ENCODE peak calls at places on chromosomes 6 and 20, in eight cellular contexts. W, O, T, S, N, K, G and X are unnamed samples.

GRCh38 chr6:148998704-148999103 is 251.9 kb downstream of the UST start:
- DNase-seq in T (peak), N (no peak), K (no peak), W (peak), O (no peak), G (no peak), S (no peak), X (no peak)

GRCh38 chr20:53291548-53291947 is 302.1 kb downstream of the ZNF217 start:
- DNase-seq in N (peak), S (no peak), W (peak), K (no peak), T (no peak), O (peak), G (no peak), X (no peak)

GRCh38 chr6:122563364-122564052 is 46.7 kb upstream of the PKIB start:
- DNase-seq in W (no peak), S (no peak), G (no peak), O (peak), N (peak), T (no peak), K (no peak), X (no peak)

GRCh38 chr20:45359406-45360148 is 3.4 kb upstream of the SYS1 start:
- DNase-seq in W (no peak), T (peak), O (no peak), K (no peak), G (no peak), S (peak), N (no peak), X (no peak)

GRCh38 chr20:7744411-7744810 is 195.8 kb downstream of the HAO1 start:
- DNase-seq in G (no peak), N (no peak), K (no peak), W (no peak), O (peak), S (no peak), T (peak), X (no peak)

GRCh38 chr6:13923527-13924145 is 1.1 kb upstream of the RNF182 start:
- DNase-seq in G (no peak), K (no peak), S (no peak), O (peak), T (peak), N (no peak), W (no peak), X (no peak)

GRCh38 chr6:132456700-132457143 is 55.4 kb upstream of the MOXD1 start:
- DNase-seq in G (peak), O (peak), W (no peak), K (peak), N (no peak), S (peak), T (no peak), X (peak)

GRCh38 chr20:23497458-23498026 is 6.6 kb downstream of the CST8 start:
- DNase-seq in N (no peak), K (no peak), T (no peak), G (no peak), W (no peak), O (no peak), S (no peak), X (no peak)

GRCh38 chr20:31606928-31607639 is 2.0 kb downstream of the ID1 start:
- DNase-seq in N (peak), S (peak), T (peak), O (peak), G (no peak), K (peak), W (peak), X (peak)

GRCh38 chr6:138088307-138088744 is 18.9 kb downstream of the PERP start:
- DNase-seq in W (no peak), S (peak), N (no peak), G (no peak), K (no peak), O (peak), T (peak), X (no peak)

GRCh38 chr6:83518946-83519489 is 6.7 kb downstream of the PRSS35 start:
- DNase-seq in N (peak), W (no peak), T (peak), K (no peak), O (peak), S (no peak), G (no peak), X (no peak)

GRCh38 chr6:100633096-100633766 is 168.5 kb upstream of the SIM1 start:
- DNase-seq in O (peak), G (no peak), S (no peak), T (peak), N (no peak), K (no peak), W (no peak), X (no peak)

GRCh38 chr6:117237561-117237960 is 27.8 kb upstream of the VGLL2 start:
- DNase-seq in N (no peak), T (peak), S (no peak), O (no peak), K (no peak), G (no peak), W (no peak), X (no peak)

GRCh38 chr20:50038574-50038991 is 55.8 kb downstream of the SNAI1 start:
- DNase-seq in W (no peak), G (no peak), S (no peak), N (no peak), O (no peak), K (no peak), T (no peak), X (no peak)

GRCh38 chr20:62662422-62662821 is 20.1 kb downstream of the SLCO4A1 start:
- DNase-seq in O (no peak), W (no peak), N (no peak), S (no peak), K (no peak), T (peak), G (no peak), X (no peak)

GRCh38 chr6:56148488-56149190 is 98.7 kb downstream of the COL21A1 start:
- DNase-seq in G (no peak), S (no peak), W (no peak), O (no peak), K (no peak), T (peak), N (no peak), X (no peak)

GRCh38 chr20:58022711-58023110 is 205.7 kb downstream of the ANKRD60 start:
- DNase-seq in O (no peak), N (no peak), T (no peak), W (no peak), K (no peak), G (no peak), S (no peak), X (no peak)

GRCh38 chr6:68237205-68237604 is 397.9 kb upstream of the ADGRB3 start:
- DNase-seq in S (no peak), W (no peak), K (no peak), O (no peak), N (no peak), T (no peak), G (no peak), X (no peak)

GRCh38 chr6:20630136-20630535 is 95.9 kb downstream of the CDKAL1 start:
- DNase-seq in S (no peak), T (no peak), O (peak), G (no peak), N (peak), K (no peak), W (peak), X (no peak)

GRCh38 chr20:39825950-39826349 is 863.1 kb downstream of the MAFB start:
- DNase-seq in T (peak), N (no peak), S (no peak), K (no peak), O (no peak), G (no peak), W (no peak), X (no peak)

GRCh38 chr20:49447946-49448809 is 34.3 kb downstream of the KCNB1 start:
- DNase-seq in G (no peak), W (no peak), O (peak), K (no peak), N (no peak), T (no peak), S (no peak), X (no peak)

GRCh38 chr6:111714403-111715270 is 109.0 kb upstream of the TRAF3IP2 start:
- DNase-seq in S (no peak), W (no peak), N (no peak), O (no peak), G (no peak), T (no peak), K (no peak), X (no peak)

GRCh38 chr6:111086685-111087084 is 618 bp upstream of the SLC16A10 start:
- DNase-seq in T (no peak), O (no peak), S (no peak), K (no peak), G (no peak), W (no peak), N (no peak), X (no peak)

GRCh38 chr6:40936810-40937209 is 102.2 kb downstream of the UNC5CL start:
- DNase-seq in G (no peak), W (no peak), O (no peak), K (no peak), T (peak), S (no peak), N (no peak), X (no peak)

GRCh38 chr6:154071236-154071635 is 32.2 kb downstream of the OPRM1 start:
- DNase-seq in O (no peak), S (no peak), G (no peak), N (no peak), K (no peak), W (no peak), T (no peak), X (no peak)

GRCh38 chr6:33950891-33951889 is 147.4 kb upstream of the MLN start:
- DNase-seq in S (no peak), N (no peak), G (no peak), W (no peak), O (no peak), K (peak), T (no peak), X (no peak)

GRCh38 chr20:44734938-44735337 is 10.7 kb upstream of the KCNK15 start:
- DNase-seq in G (no peak), S (no peak), K (no peak), O (peak), N (peak), T (peak), W (no peak), X (no peak)

GRCh38 chr6:108492131-108492766 is 68.5 kb upstream of the FOXO3 start:
- DNase-seq in G (peak), S (no peak), T (peak), W (no peak), N (peak), K (no peak), O (peak), X (no peak)

GRCh38 chr6:161361529-161361928 is 87.7 kb upstream of the AGPAT4 start:
- DNase-seq in T (no peak), O (no peak), S (no peak), K (no peak), W (no peak), N (no peak), G (no peak), X (no peak)

GRCh38 chr20:55269913-55270312 is 735.4 kb downstream of the CBLN4 start:
- DNase-seq in O (no peak), K (no peak), S (no peak), W (no peak), T (peak), N (no peak), G (no peak), X (no peak)

GRCh38 chr6:150334790-150335783 is 33.7 kb upstream of the IYD start:
- DNase-seq in N (peak), G (peak), T (peak), O (peak), W (no peak), K (no peak), S (peak), X (no peak)

GRCh38 chr6:27814665-27815424 is 97.4 kb downstream of the OR2B2 start:
- DNase-seq in K (no peak), S (peak), W (peak), O (peak), T (peak), G (no peak), N (peak), X (no peak)

GRCh38 chr20:60211618-60212463 is 253.6 kb downstream of the CDH26 start:
- DNase-seq in K (no peak), O (no peak), G (no peak), T (no peak), W (no peak), S (no peak), N (no peak), X (no peak)
- H3K27ac ChIP-seq in K (no peak), O (no peak), G (no peak), T (no peak), W (no peak), S (no peak), N (no peak), X (no peak)

GRCh38 chr6:46684771-46685170 is 2.9 kb upstream of the TDRD6 start:
- DNase-seq in T (peak), W (no peak), S (no peak), K (no peak), N (no peak), G (no peak), O (no peak), X (no peak)
- H3K27ac ChIP-seq in T (peak), W (no peak), S (no peak), K (no peak), N (no peak), G (no peak), O (no peak), X (no peak)

DNA sequence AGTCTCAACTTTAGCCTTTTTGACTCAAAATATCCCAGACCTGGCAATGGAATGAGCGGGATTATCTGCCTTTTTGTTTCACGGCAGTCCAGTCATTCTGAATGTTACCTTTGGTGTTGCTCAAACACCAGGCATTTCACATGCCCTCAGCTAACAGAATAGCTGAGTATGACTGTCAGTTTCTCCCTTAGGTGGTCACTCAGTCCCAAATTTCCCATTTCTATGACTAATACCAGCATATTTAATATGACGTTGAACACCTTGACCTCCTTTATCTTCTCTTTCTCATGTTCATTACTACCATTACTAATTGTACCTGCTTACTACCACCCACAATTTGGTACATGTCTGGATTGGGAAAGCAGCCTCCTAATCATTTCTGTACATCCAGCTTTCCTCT is 65.2 kb downstream of the EDN1 start:
- DNase-seq in T (no peak), K (no peak), O (no peak), G (no peak), N (no peak), W (no peak), S (no peak), X (no peak)
- H3K27ac ChIP-seq in T (no peak), K (no peak), O (no peak), G (no peak), N (peak), W (no peak), S (no peak), X (peak)

GRCh38 chr6:3162067-3162497 is 4.7 kb upstream of the TUBB2A start:
- DNase-seq in N (peak), W (no peak), K (no peak), T (no peak), S (no peak), O (peak), G (no peak), X (no peak)

GRCh38 chr6:3157151-3157933 is at the start of gene TUBB2A:
- DNase-seq in K (peak), O (peak), S (peak), G (peak), N (peak), T (peak), W (peak), X (peak)

GRCh38 chr6:3162565-3163247 is 5.4 kb upstream of the TUBB2A start:
- DNase-seq in G (peak), N (peak), K (peak), T (peak), O (peak), W (peak), S (peak), X (peak)

GRCh38 chr6:3163248-3163594 is 5.9 kb upstream of the TUBB2A start:
- DNase-seq in N (no peak), T (no peak), K (no peak), G (peak), S (no peak), W (no peak), O (no peak), X (no peak)

DNA sequence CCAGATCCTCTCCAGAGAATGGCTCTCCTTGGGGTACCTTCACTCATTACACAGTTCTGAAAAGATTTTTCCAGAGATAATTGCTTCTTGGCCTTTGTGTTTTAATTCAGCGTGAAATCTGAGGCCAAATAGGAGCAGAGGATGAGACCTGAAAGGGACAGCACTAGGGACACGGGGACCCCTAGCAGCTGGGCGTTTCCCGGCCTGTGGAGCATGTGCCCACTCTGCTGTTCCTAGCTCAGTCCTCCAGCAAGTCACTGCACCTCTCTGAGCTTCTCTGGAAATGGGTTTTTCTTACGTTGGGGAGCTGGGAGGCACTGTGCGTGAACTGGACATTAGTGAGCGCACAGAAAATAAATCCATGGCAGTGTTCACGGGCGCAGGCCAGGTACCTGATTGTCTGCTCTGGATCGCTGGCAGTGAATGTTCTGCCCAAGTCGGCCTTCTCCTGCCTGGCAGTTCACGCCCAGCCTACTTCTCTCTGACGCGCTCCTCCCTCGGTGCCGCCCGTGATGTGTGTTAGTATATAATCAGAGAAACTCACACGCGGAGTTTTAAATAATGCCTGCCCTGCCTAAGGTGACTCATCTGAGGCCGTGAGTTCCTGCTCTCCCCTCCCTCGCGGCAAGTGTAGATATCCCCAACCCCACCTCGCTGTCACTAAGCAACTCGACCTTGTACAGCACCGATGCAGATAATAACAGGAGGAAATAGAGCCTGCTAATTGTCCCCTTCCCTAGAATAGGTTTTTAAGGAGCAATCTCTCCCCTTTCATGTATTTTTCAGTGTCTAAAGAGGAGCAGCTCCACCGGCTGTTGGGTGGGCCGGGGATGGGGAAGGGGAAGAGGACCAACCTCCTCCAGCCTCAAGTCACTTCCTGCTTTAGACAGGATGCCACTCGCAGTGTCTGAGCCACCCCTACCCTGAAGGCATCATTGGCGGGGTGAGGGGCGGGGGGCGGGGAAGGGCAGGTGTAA is 2.7 kb upstream of the TUBB2A start:
- DNase-seq in S (peak), K (no peak), G (no peak), N (peak), O (peak), W (no peak), T (peak), X (no peak)
- H3K27ac ChIP-seq in S (peak), K (no peak), G (no peak), N (peak), O (peak), W (no peak), T (no peak), X (no peak)

DNA sequence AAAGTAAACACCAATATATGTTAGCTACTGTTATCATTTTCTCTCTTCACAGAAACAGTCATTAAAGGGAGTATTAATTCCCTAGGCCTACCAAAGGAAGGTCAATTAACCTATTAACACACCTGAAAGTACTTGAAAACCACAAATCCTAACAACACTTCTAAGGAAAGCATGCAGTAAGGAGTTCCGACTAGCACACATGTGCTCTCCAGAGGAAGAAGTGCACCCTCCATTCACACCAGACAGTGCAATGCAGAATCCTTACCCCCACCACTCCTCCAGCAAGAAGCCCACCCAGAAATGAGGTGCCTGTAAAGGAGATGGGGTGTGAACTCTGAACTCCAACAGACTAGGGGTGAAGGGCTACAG is 58.7 kb downstream of the EPB41L2 start:
- DNase-seq in N (no peak), W (no peak), K (no peak), O (no peak), T (no peak), S (no peak), G (no peak), X (no peak)
- H3K27ac ChIP-seq in N (no peak), W (no peak), K (no peak), O (no peak), T (no peak), S (no peak), G (no peak), X (no peak)

DNA sequence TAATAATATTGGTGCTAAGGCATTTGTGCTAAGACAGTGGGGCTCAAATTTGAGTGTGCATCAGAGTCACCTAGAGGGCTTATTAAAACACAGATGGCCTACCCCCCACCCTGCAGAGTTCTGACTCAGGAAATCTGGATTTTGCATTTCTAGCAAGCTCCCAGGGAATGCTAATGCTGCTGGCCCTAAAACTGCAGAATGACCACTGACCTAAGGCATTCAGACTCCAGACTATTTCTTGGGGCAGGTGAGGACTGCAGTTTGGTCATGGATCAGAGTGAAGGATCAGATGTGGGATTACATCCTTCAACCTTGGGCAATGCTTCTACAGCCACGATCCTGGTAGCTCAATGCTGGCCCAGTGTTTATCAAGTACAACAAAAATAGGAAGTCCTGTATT is 610.1 kb upstream of the FLRT3 start:
- DNase-seq in N (no peak), G (no peak), W (no peak), T (no peak), O (peak), S (no peak), K (no peak), X (no peak)
- H3K27ac ChIP-seq in N (no peak), G (no peak), W (no peak), T (no peak), O (peak), S (no peak), K (no peak), X (no peak)

GRCh38 chr6:46940433-46941226 is 18.9 kb upstream of the ADGRF5 start:
- DNase-seq in W (no peak), N (no peak), G (no peak), T (peak), K (no peak), S (no peak), O (peak), X (no peak)
- H3K27ac ChIP-seq in W (no peak), N (no peak), G (no peak), T (no peak), K (peak), S (no peak), O (no peak), X (peak)

GRCh38 chr20:47417245-47418060 is 61.0 kb upstream of the ZMYND8 start:
- DNase-seq in G (no peak), K (no peak), W (no peak), N (no peak), O (no peak), S (no peak), T (no peak), X (no peak)

GRCh38 chr20:47411161-47411560 is 54.7 kb upstream of the ZMYND8 start:
- DNase-seq in G (no peak), S (no peak), N (no peak), O (no peak), W (no peak), K (no peak), T (no peak), X (no peak)

GRCh38 chr20:47406849-47407682 is 50.6 kb upstream of the ZMYND8 start:
- DNase-seq in W (no peak), N (no peak), S (no peak), G (no peak), K (no peak), T (peak), O (no peak), X (no peak)

GRCh38 chr20:47413189-47413588 is 56.7 kb upstream of the ZMYND8 start:
- DNase-seq in W (no peak), S (no peak), K (no peak), G (no peak), N (no peak), O (no peak), T (no peak), X (no peak)

GRCh38 chr20:47412073-47412472 is 55.6 kb upstream of the ZMYND8 start:
- DNase-seq in W (no peak), K (no peak), G (no peak), T (no peak), S (peak), O (no peak), N (no peak), X (no peak)
- H3K27ac ChIP-seq in W (no peak), K (peak), G (no peak), T (no peak), S (peak), O (no peak), N (no peak), X (peak)